ENCODE peak calls at places on chromosomes 3 and 15, in nine cellular contexts. J is CD8-positive, alpha-beta T cell; D is epithelial cell of esophagus; R is breast epithelium; E is stomach; K is AG10803; F is PC-3; A is IMR-90; W is cardiac fibroblast. O is an unnamed sample.

GRCh38 chr3:53303957-53304356 is 43.4 kb downstream of the DCP1A start:
- DNase-seq in K (no peak), J (no peak), D (no peak), R (no peak), A (peak; percentile 11), W (peak; percentile 25), F (no peak), E (no peak), O (peak; percentile 22)

GRCh38 chr15:50997371-50998051 is 89.0 kb downstream of the AP4E1 start:
- DNase-seq in E (no peak), K (no peak), F (no peak), R (no peak), A (no peak), W (no peak), D (peak; percentile 28), J (no peak), O (no peak)

GRCh38 chr3:162729686-162730085 is 1233.1 kb downstream of the OTOL1 start:
- DNase-seq in W (no peak), F (peak; percentile 86), R (no peak), K (no peak), A (peak; percentile 76), D (peak; percentile 74), J (no peak), E (no peak), O (no peak)

GRCh38 chr15:97979131-97979502 is 18.6 kb downstream of the ARRDC4 start:
- DNase-seq in K (no peak), D (no peak), W (no peak), R (no peak), A (no peak), F (no peak), E (no peak), J (no peak), O (no peak)

GRCh38 chr3:69115731-69116130 is 6.7 kb downstream of the LMOD3 start:
- DNase-seq in A (peak; percentile 78), W (no peak), E (no peak), D (peak; percentile 66), F (peak; percentile 62), R (no peak), K (peak; percentile 13), J (no peak), O (peak; percentile 30)

GRCh38 chr3:195221015-195221853 is 49.7 kb downstream of the XXYLT1 start:
- DNase-seq in A (peak; percentile 26), E (no peak), K (peak; percentile 72), D (no peak), R (no peak), F (no peak), W (peak; percentile 80), J (no peak), O (peak; percentile 58)

GRCh38 chr3:120622870-120623718 is 27.0 kb downstream of the NDUFB4 start:
- DNase-seq in K (peak; percentile 36), F (peak; percentile 98), W (peak; percentile 31), J (no peak), E (no peak), A (peak; percentile 82), D (peak; percentile 83), R (no peak), O (peak; percentile 25)

GRCh38 chr15:61393949-61394348 is 164.8 kb upstream of the RORA start:
- DNase-seq in D (no peak), W (no peak), R (peak; percentile 54), J (no peak), A (no peak), F (no peak), E (no peak), K (no peak), O (no peak)

GRCh38 chr3:6220361-6220957 is 640.5 kb upstream of the GRM7 start:
- DNase-seq in K (no peak), W (no peak), D (no peak), R (no peak), E (no peak), A (no peak), F (no peak), J (no peak), O (no peak)

GRCh38 chr15:69224383-69224782 is 63.9 kb downstream of the GLCE start:
- DNase-seq in E (peak; percentile 58), K (no peak), D (peak; percentile 9), F (no peak), R (no peak), J (no peak), A (no peak), W (peak; percentile 19), O (peak; percentile 29)

GRCh38 chr3:59812778-59813558 is 763.1 kb upstream of the CFAP20DC start:
- DNase-seq in K (peak; percentile 25), E (no peak), F (no peak), R (no peak), D (no peak), J (no peak), W (peak; percentile 16), A (peak; percentile 53), O (peak; percentile 19)

GRCh38 chr3:59808431-59808830 is 758.6 kb upstream of the CFAP20DC start:
- DNase-seq in D (no peak), F (no peak), K (no peak), R (no peak), W (no peak), A (no peak), J (no peak), E (no peak), O (no peak)

GRCh38 chr3:59812188-59812587 is 762.4 kb upstream of the CFAP20DC start:
- DNase-seq in K (no peak), E (no peak), A (no peak), W (no peak), R (no peak), D (no peak), J (no peak), F (no peak), O (no peak)

GRCh38 chr3:59809016-59809415 is 759.2 kb upstream of the CFAP20DC start:
- DNase-seq in E (no peak), J (no peak), F (peak; percentile 69), A (peak; percentile 70), D (peak; percentile 20), W (peak; percentile 24), R (no peak), K (peak; percentile 67), O (peak; percentile 56)

DNA sequence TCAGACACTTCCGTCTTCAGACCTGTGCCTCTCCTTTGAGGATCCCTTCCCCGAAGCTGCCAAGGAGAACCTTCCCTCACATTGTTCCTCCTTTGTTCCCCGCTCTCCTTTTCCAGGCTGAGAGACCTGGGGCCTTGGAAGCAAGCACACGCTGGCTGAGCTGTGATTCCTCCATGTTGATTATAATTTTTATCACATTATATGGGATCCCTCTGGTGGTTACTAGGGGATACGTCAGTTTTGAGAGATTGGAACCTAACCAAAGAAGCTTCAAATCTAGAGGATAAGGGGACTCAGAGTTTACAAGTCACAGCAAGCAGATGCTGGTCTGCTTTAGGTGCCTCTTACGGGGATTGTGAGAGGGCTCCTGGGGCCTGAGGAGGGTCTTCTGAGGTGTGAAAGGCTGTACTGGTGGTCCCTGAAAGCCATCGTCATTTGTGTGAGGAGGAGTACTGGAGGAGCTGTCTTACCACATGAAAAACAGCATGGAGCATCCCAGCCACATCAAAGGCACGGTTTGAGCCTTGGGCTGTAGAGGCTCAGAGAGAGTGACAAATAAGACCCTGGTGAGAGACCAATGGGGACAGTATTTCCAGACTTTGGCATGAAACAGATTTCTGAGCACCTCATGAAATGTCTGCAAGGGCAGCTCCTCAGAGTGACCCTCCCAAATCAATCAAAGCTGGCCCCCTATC is 760.1 kb upstream of the CFAP20DC start:
- DNase-seq in W (peak; percentile 63), E (no peak), F (peak; percentile 64), D (peak; percentile 59), R (no peak), J (no peak), A (peak; percentile 57), K (peak; percentile 39), O (peak; percentile 34)
- TF ChIP-seq CTCF in W (peak; percentile 28), E (peak; percentile 48), F (peak; percentile 66), D (peak; percentile 61), R (peak; percentile 31), J (no peak), A (peak; percentile 47), K (peak; percentile 50), O (peak; percentile 30)

GRCh38 chr15:66620744-66621344 is 55.0 kb upstream of the LCTL start:
- DNase-seq in E (no peak), D (no peak), J (no peak), R (no peak), F (no peak), A (no peak), W (peak; percentile 40), K (no peak), O (no peak)
- H3K4me3 ChIP-seq in E (no peak overlapping the region), D (no peak overlapping the region), J (no peak overlapping the region), R (no peak overlapping the region), F (no peak overlapping the region), A (no peak overlapping the region), W (no peak overlapping the region), K (no peak overlapping the region), O (no peak overlapping the region)

GRCh38 chr15:59751552-59752413 is 62.7 kb upstream of the BNIP2 start:
- DNase-seq in K (peak; percentile 2), E (no peak), A (no peak), J (no peak), W (peak; percentile 3), F (no peak), R (no peak), D (peak; percentile 64), O (peak; percentile 9)
- TF ChIP-seq CTCF in K (peak; percentile 29), E (no peak), A (no peak), J (peak; percentile 95), W (peak; percentile 27), F (peak; percentile 25), R (no peak), D (peak; percentile 73), O (peak; percentile 14)

GRCh38 chr3:63970596-63971468 is 52.5 kb downstream of the PSMD6 start:
- DNase-seq in R (no peak), K (peak; percentile 31), F (no peak), E (no peak), W (peak; percentile 39), D (no peak), A (no peak), J (no peak), O (no peak)

GRCh38 chr3:63967675-63968611 is 55.4 kb downstream of the PSMD6 start:
- DNase-seq in F (no peak), D (peak; percentile 35), J (peak; percentile 44), W (peak; percentile 81), K (peak; percentile 52), R (no peak), E (no peak), A (peak; percentile 70), O (peak; percentile 77)

GRCh38 chr3:63968612-63969350 is 54.5 kb downstream of the PSMD6 start:
- DNase-seq in R (no peak), J (no peak), F (no peak), A (peak; percentile 19), K (peak; percentile 36), E (no peak), W (no peak), D (peak; percentile 40), O (no peak)

GRCh38 chr3:63972196-63972595 is 51.1 kb downstream of the PSMD6 start:
- DNase-seq in J (no peak), A (peak; percentile 89), E (no peak), R (no peak), K (peak; percentile 76), W (peak; percentile 70), F (no peak), D (peak; percentile 52), O (peak; percentile 71)

DNA sequence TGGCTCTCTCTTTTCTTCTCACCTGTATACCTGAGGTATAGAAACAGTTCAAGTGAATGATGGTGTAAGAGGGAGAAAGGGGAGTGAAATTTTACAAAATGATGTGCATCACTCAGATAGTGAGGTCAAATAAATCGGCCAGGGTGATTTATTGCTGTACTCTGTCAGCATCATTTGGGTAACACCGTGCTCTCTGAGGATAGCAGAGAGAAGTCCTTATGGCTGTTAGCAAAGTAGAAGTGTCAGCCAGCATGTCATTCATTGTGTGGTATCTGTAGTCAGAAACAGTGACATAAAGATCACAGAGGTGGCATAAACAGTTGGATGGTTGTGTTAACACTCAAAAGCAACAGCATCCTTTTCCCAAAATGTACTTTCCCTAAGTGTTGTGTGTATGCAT is 53.4 kb downstream of the PSMD6 start:
- DNase-seq in R (no peak), J (no peak), D (no peak), W (no peak), E (no peak), A (no peak), K (no peak), F (no peak), O (no peak)
- H3K4me3 ChIP-seq in R (no peak overlapping the region), J (peak overlapping the region; percentile 70), D (no peak overlapping the region), W (no peak overlapping the region), E (no peak overlapping the region), A (no peak overlapping the region), K (no peak overlapping the region), F (no peak overlapping the region), O (no peak overlapping the region)

O was measured in fibroblast of pulmonary artery.